ENCODE peak calls at places on chromosomes 1 and 21, in eight cellular contexts. T is endothelial cell, V is WERI-Rb-1, W is nephron progenitor cell, A is choroid plexus epithelial cell, H is thoracic aorta, S is fibroblast of the aortic adventitia, K is heart right ventricle. L is an unnamed sample.

GRCh38 chr1:173056355-173056754 is 5.6 kb upstream of the TNFSF18 start:
- DNase-seq in T (no peak), V (no peak), W (no peak), A (peak; percentile 8), H (no peak), S (no peak), K (no peak), L (no peak)

GRCh38 chr1:62068978-62069377 is 125.7 kb upstream of the L1TD1 start:
- DNase-seq in T (no peak), V (no peak), W (no peak), A (peak; percentile 44), H (no peak), S (peak; percentile 55), K (peak; percentile 51), L (no peak)

GRCh38 chr1:243798726-243799125 is 51.3 kb downstream of the AKT3 start:
- DNase-seq in T (no peak), V (no peak), W (no peak), A (peak; percentile 80), H (no peak), S (peak; percentile 84), K (no peak), L (peak; percentile 86)

GRCh38 chr1:228842094-228842775 is 107.0 kb downstream of the RHOU start:
- DNase-seq in T (no peak), V (no peak), W (no peak), A (peak; percentile 88), H (no peak), S (peak; percentile 72), K (no peak), L (peak; percentile 91)

GRCh38 chr1:14259191-14259757 is 339.2 kb upstream of the KAZN start:
- DNase-seq in T (no peak), V (no peak), W (no peak), A (peak; percentile 44), H (no peak), S (peak; percentile 74), K (peak; percentile 69), L (no peak)

GRCh38 chr21:31894441-31894840 is 21.6 kb downstream of the HUNK start:
- DNase-seq in T (no peak), V (no peak), W (no peak), A (no peak), H (no peak), S (no peak), K (no peak), L (no peak)

GRCh38 chr1:56993355-56993985 is 27.7 kb upstream of the C8B start:
- DNase-seq in T (no peak), V (no peak), W (peak; percentile 25), A (no peak), H (no peak), S (no peak), K (no peak), L (no peak)

GRCh38 chr1:228452194-228453021 is 34.8 kb upstream of the RNF187 start:
- DNase-seq in T (no peak), V (no peak), W (peak; percentile 18), A (no peak), H (no peak), S (no peak), K (no peak), L (no peak)

GRCh38 chr1:245330951-245331350 is 176.2 kb downstream of the KIF26B start:
- DNase-seq in T (no peak), V (no peak), W (no peak), A (no peak), H (no peak), S (no peak), K (no peak), L (no peak)

GRCh38 chr21:31905444-31906400 is 32.9 kb downstream of the HUNK start:
- DNase-seq in T (no peak), V (no peak), W (peak; percentile 27), A (no peak), H (no peak), S (no peak), K (no peak), L (no peak)

GRCh38 chr1:1361982-1362423 is 3.6 kb upstream of the MXRA8 start:
- DNase-seq in T (no peak), V (no peak), W (peak; percentile 52), A (peak; percentile 92), H (no peak), S (peak; percentile 86), K (peak; percentile 38), L (no peak)

GRCh38 chr1:102365074-102365473 is 368.3 kb upstream of the OLFM3 start:
- DNase-seq in T (no peak), V (no peak), W (no peak), A (no peak), H (no peak), S (no peak), K (no peak), L (no peak)

GRCh38 chr1:4512622-4513021 is 141.8 kb upstream of the AJAP1 start:
- DNase-seq in T (no peak), V (peak; percentile 17), W (no peak), A (no peak), H (no peak), S (no peak), K (peak; percentile 75), L (no peak)

GRCh38 chr1:113538225-113538624 is 147.9 kb downstream of the MAGI3 start:
- DNase-seq in T (no peak), V (no peak), W (no peak), A (no peak), H (no peak), S (peak; percentile 65), K (no peak), L (peak; percentile 69)

GRCh38 chr21:31078796-31079195 is 40.5 kb upstream of the KRTAP19-8 start:
- DNase-seq in T (no peak), V (no peak), W (no peak), A (peak; percentile 9), H (no peak), S (peak; percentile 41), K (no peak), L (no peak)

GRCh38 chr1:25473653-25474225 is 43.0 kb downstream of the MACO1 start:
- DNase-seq in T (no peak), V (no peak), W (no peak), A (no peak), H (no peak), S (no peak), K (no peak), L (no peak)

GRCh38 chr1:175338447-175339135 is 146.0 kb upstream of the KIAA0040 start:
- DNase-seq in T (peak; percentile 72), V (peak; percentile 89), W (peak; percentile 64), A (no peak), H (no peak), S (no peak), K (no peak), L (peak; percentile 48)

GRCh38 chr1:183609313-183609712 is 19.1 kb upstream of the NCF2 start:
- DNase-seq in T (no peak), V (no peak), W (no peak), A (peak; percentile 75), H (peak; percentile 40), S (peak; percentile 90), K (peak; percentile 68), L (peak; percentile 87)

GRCh38 chr1:41639332-41639936 is 155.0 kb upstream of the EDN2 start:
- DNase-seq in T (no peak), V (no peak), W (no peak), A (peak; percentile 70), H (no peak), S (no peak), K (no peak), L (peak; percentile 40)

GRCh38 chr1:235050911-235051360 is 77.7 kb downstream of the TOMM20 start:
- DNase-seq in T (no peak), V (no peak), W (no peak), A (peak; percentile 41), H (peak; percentile 60), S (peak; percentile 90), K (peak; percentile 56), L (no peak)

GRCh38 chr1:115545791-115546733 is 95.7 kb upstream of the VANGL1 start:
- DNase-seq in T (peak; percentile 47), V (peak; percentile 62), W (peak; percentile 29), A (peak; percentile 94), H (no peak), S (peak; percentile 92), K (peak; percentile 36), L (peak; percentile 84)

GRCh38 chr1:12454406-12455391 is 163.3 kb downstream of the DHRS3 start:
- DNase-seq in T (no peak), V (no peak), W (no peak), A (peak; percentile 84), H (no peak), S (peak; percentile 92), K (no peak), L (no peak)

GRCh38 chr1:203038891-203039608 is 12.8 kb downstream of the PPFIA4 start:
- DNase-seq in T (peak; percentile 78), V (peak; percentile 94), W (peak; percentile 79), A (peak; percentile 80), H (peak; percentile 37), S (peak; percentile 71), K (peak; percentile 79), L (peak; percentile 90)

GRCh38 chr21:45615145-45615711 is 28.3 kb upstream of the PCBP3 start:
- DNase-seq in T (no peak), V (no peak), W (no peak), A (no peak), H (no peak), S (peak; percentile 33), K (no peak), L (peak; percentile 26)

GRCh38 chr21:45078877-45079281 is 4.5 kb downstream of the ADARB1 start:
- DNase-seq in T (no peak), V (no peak), W (no peak), A (peak; percentile 90), H (no peak), S (peak; percentile 82), K (no peak), L (peak; percentile 82)

GRCh38 chr1:150187560-150187931 is 37.8 kb downstream of the PLEKHO1 start:
- DNase-seq in T (no peak), V (no peak), W (no peak), A (no peak), H (no peak), S (no peak), K (no peak), L (no peak)
- TF ChIP-seq CTCF in T (peak; percentile 30), V (peak; percentile 0), W (no peak), A (no peak), H (no peak), S (no peak), K (peak; percentile 5), L (no peak)

GRCh38 chr1:110674337-110675059 is at the start of gene KCNA3:
- DNase-seq in T (peak; percentile 42), V (no peak), W (peak; percentile 82), A (no peak), H (no peak), S (no peak), K (peak; percentile 18), L (no peak)
- TF ChIP-seq CTCF in T (no peak), V (no peak), W (no peak), A (no peak), H (no peak), S (no peak), K (no peak), L (no peak)

GRCh38 chr1:218351617-218352438 is 6.7 kb downstream of the TGFB2 start:
- DNase-seq in T (no peak), V (no peak), W (no peak), A (peak; percentile 83), H (no peak), S (peak; percentile 94), K (peak; percentile 29), L (peak; percentile 70)
- TF ChIP-seq CTCF in T (no peak), V (peak; percentile 31), W (no peak), A (peak; percentile 71), H (peak; percentile 53), S (peak; percentile 75), K (peak; percentile 50), L (peak; percentile 41)

GRCh38 chr21:25639167-25639921 is at the start of gene JAM2:
- DNase-seq in T (peak; percentile 41), V (peak; percentile 95), W (peak; percentile 73), A (peak; percentile 23), H (no peak), S (no peak), K (peak; percentile 59), L (peak; percentile 13)
- TF ChIP-seq CTCF in T (peak; percentile 7), V (peak; percentile 71), W (no peak), A (peak; percentile 45), H (peak; percentile 25), S (peak; percentile 36), K (peak; percentile 46), L (no peak)